ENCODE peak calls at places on chromosomes 1 and 21, in nine cellular contexts. V is Karpas-422; G is aorta; M is heart left ventricle; W is prostate gland; P is CD8-positive, alpha-beta T cell; Z is left lung; U is neural progenitor cell; Y is effector memory CD4-positive, alpha-beta T cell. O is an unnamed sample. For H3K27me3, the result is how much of the 10 kb centered on the place peaks cover.

GRCh38 chr1:97565886-97566285 is 354.9 kb downstream of the DPYD start:
- DNase-seq in Z (no peak), U (no peak), V (no peak), Y (no peak), M (no peak), P (no peak), G (no peak), W (no peak), O (no peak)

GRCh38 chr1:6860401-6860800 is 75.1 kb downstream of the CAMTA1 start:
- DNase-seq in Z (no peak), Y (no peak), G (no peak), U (no peak), M (no peak), V (no peak), W (no peak), P (no peak), O (no peak)

GRCh38 chr1:32393136-32393535 is 1.1 kb downstream of the BSDC1 start:
- DNase-seq in W (no peak), G (no peak), M (no peak), V (no peak), P (no peak), U (no peak), Z (no peak), Y (no peak), O (no peak)

GRCh38 chr1:153922076-153922837 is 515 bp downstream of the GATAD2B start:
- DNase-seq in G (peak), Y (no peak), U (peak), M (no peak), P (peak), W (peak), Z (no peak), V (peak), O (no peak)

GRCh38 chr1:94247146-94248094 is 10.0 kb upstream of the ARHGAP29 start:
- DNase-seq in U (peak), V (no peak), W (peak), Y (no peak), P (no peak), Z (peak), M (peak), G (peak), O (peak)

GRCh38 chr1:234863596-234863995 is 253.6 kb upstream of the IRF2BP2 start:
- DNase-seq in G (no peak), M (no peak), W (peak), Z (no peak), V (no peak), U (no peak), Y (no peak), P (no peak), O (no peak)

GRCh38 chr1:152018537-152018936 is 18.3 kb downstream of the S100A11 start:
- DNase-seq in Y (no peak), M (no peak), U (peak), Z (no peak), G (no peak), P (no peak), V (peak), W (no peak), O (no peak)

GRCh38 chr1:55650449-55650848 is 435.3 kb upstream of the USP24 start:
- DNase-seq in G (no peak), U (no peak), Y (no peak), M (no peak), W (no peak), Z (no peak), P (no peak), V (no peak), O (no peak)

GRCh38 chr1:101873672-101874071 is 123.1 kb downstream of the OLFM3 start:
- DNase-seq in Z (no peak), V (no peak), Y (no peak), G (no peak), P (no peak), U (no peak), M (no peak), W (no peak), O (no peak)

GRCh38 chr1:32886012-32886827 is at the start of gene HPCA:
- DNase-seq in W (no peak), P (peak), U (peak), Y (no peak), Z (no peak), M (peak), V (peak), G (peak), O (no peak)

GRCh38 chr21:31041295-31042079 is 3.2 kb upstream of the KRTAP19-8 start:
- DNase-seq in W (no peak), Y (no peak), V (no peak), M (no peak), U (no peak), P (no peak), G (no peak), Z (no peak), O (no peak)

GRCh38 chr1:113391643-113392271 is 1.4 kb downstream of the MAGI3 start:
- DNase-seq in Y (no peak), U (peak), M (no peak), V (no peak), W (peak), G (no peak), Z (no peak), P (peak), O (no peak)

GRCh38 chr1:34163792-34164509 is 1.1 kb downstream of the CSMD2 start:
- DNase-seq in Y (no peak), V (no peak), Z (peak), W (no peak), G (peak), U (peak), P (no peak), M (no peak), O (no peak)

GRCh38 chr1:111157425-111157824 is 17.4 kb downstream of the CEPT1 start:
- DNase-seq in W (no peak), Z (no peak), Y (no peak), U (no peak), M (no peak), G (no peak), P (no peak), V (no peak), O (no peak)

GRCh38 chr1:61081135-61081636 is 1.2 kb upstream of the NFIA start:
- DNase-seq in V (no peak), W (no peak), U (no peak), P (no peak), Z (no peak), M (no peak), Y (no peak), G (no peak), O (no peak)

GRCh38 chr21:45596704-45597318 is 46.7 kb upstream of the PCBP3 start:
- DNase-seq in U (peak), P (peak), V (peak), M (peak), Z (peak), G (peak), Y (peak), W (peak), O (peak)

GRCh38 chr1:79448426-79448825 is 441.9 kb upstream of the ADGRL4 start:
- DNase-seq in V (no peak), P (no peak), W (no peak), U (no peak), G (no peak), Y (no peak), Z (no peak), M (no peak), O (no peak)

GRCh38 chr1:168164771-168165170 is 14.0 kb upstream of the TIPRL start:
- DNase-seq in M (no peak), U (no peak), Y (no peak), W (no peak), G (no peak), P (no peak), V (no peak), Z (no peak), O (no peak)

GRCh38 chr1:26082020-26082350 is 14.6 kb upstream of the TRIM63 start:
- DNase-seq in V (no peak), M (no peak), Y (no peak), U (no peak), Z (no peak), G (no peak), P (no peak), W (no peak), O (no peak)

GRCh38 chr1:157270705-157271274 is 132.6 kb upstream of the ETV3 start:
- DNase-seq in Z (no peak), M (no peak), P (no peak), W (no peak), U (no peak), G (no peak), V (no peak), Y (no peak), O (no peak)

GRCh38 chr1:207817166-207817565 is 65.3 kb downstream of the CD46 start:
- DNase-seq in P (no peak), V (no peak), U (no peak), W (no peak), Z (no peak), M (no peak), Y (no peak), G (no peak), O (no peak)

GRCh38 chr21:15809818-15810217 is 80.0 kb downstream of the USP25 start:
- DNase-seq in V (no peak), U (no peak), M (no peak), G (no peak), W (no peak), P (no peak), Y (no peak), Z (no peak), O (no peak)

GRCh38 chr1:14350197-14350596 is 248.3 kb upstream of the KAZN start:
- DNase-seq in M (no peak), Y (no peak), V (no peak), G (no peak), W (no peak), U (no peak), P (no peak), Z (no peak), O (no peak)

GRCh38 chr1:55441474-55441873 is 226.3 kb upstream of the USP24 start:
- DNase-seq in Y (no peak), Z (no peak), P (no peak), W (no peak), U (no peak), V (peak), G (no peak), M (no peak), O (no peak)

GRCh38 chr1:15469836-15470495 is 5.9 kb upstream of the CELA2B start:
- DNase-seq in W (no peak), V (no peak), G (no peak), P (no peak), Z (no peak), U (no peak), Y (no peak), M (no peak), O (no peak)

GRCh38 chr1:62995173-62995572 is 211.2 kb downstream of the ATG4C start:
- DNase-seq in V (no peak), P (no peak), U (no peak), G (no peak), Z (no peak), W (no peak), M (no peak), Y (no peak), O (no peak)
- H3K4me3 ChIP-seq in V (no peak), P (no peak), U (no peak), G (no peak), Z (no peak), W (no peak), M (no peak), Y (no peak), O (no peak)

GRCh38 chr1:2025491-2025981 is 6.4 kb downstream of the GABRD start:
- DNase-seq in Z (peak), Y (no peak), P (no peak), V (no peak), G (no peak), M (peak), U (no peak), W (no peak), O (no peak)
- H3K27me3 ChIP-seq in Z (half or more), Y (under half), P (under half), V (under half), G (under half), M (under half), U (under half), W (under half), O (under half)

DNA sequence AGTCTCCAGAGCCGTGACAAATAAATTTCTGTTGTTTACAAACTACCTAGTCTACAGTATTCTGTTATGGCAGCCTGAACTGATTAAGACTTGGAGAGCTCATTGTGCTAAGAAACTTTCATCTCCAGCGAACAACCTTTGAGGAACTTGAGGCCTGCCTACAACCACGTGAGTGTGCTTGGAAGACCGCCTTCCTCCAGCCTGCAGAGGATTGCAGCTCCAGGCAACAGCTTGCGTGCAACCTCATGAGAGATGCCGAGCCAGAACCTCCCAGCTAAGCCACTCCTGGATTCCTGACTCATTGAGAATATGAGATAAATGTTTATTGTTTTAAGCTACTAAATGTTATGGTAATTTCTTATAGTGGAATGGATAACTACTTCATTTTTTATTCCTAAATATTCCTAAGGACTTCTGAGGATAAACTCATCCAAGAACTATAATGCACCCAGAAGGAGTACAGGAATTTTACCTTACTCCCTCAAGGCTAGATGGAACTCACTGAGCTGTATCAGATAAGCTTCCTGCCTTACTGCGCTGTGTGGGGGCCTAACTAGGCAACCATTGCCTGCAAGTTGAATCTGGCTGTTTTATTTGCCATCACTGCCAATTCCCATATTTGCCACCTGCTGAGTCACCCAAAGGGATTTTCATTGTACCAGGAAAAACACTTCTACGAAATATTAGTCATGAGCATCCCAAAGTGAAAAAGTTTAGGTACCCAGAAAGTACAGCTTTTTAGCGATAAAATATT is 17.6 kb downstream of the FAM177B start:
- DNase-seq in Y (no peak), G (peak), Z (no peak), U (no peak), W (no peak), V (no peak), P (no peak), M (peak), O (no peak)
- H3K4me3 ChIP-seq in Y (no peak), G (no peak), Z (no peak), U (no peak), W (no peak), V (no peak), P (no peak), M (no peak), O (no peak)

DNA sequence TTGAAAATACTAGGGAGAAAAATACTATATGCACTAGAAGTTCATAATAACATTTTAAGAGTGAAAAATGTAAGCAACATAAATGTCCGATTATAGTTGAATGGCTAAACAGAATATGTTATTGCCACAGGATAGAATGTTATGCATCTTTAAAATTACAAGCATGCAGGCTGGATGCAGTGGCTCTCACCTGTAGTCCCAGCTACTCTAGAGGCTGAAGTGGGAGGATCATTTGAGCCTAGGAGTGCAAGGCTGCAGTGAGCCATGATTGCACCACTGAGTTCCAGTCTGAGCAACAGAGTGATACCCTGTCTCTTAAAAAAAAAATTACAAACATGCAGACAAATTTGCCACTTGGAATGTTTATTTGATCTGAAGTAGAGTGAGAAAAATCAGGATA is 3.0 kb upstream of the BATF3 start:
- DNase-seq in V (no peak), M (no peak), U (no peak), Y (no peak), Z (no peak), W (no peak), G (no peak), P (no peak), O (no peak)
- H3K27me3 ChIP-seq in V (under half), M (under half), U (half or more), Y (under half), Z (under half), W (under half), G (under half), P (under half), O (under half)